ENCODE peak calls at places on chromosomes 3 and 15, in eight cellular contexts. One of them, this sample, is unnamed.

GRCh38 chr3:141076821-141077571 is 25.8 kb downstream of the SPSB4 start:
- DNase-seq in CD8-positive, alpha-beta T cell: no peak
- DNase-seq in breast epithelium: no peak
- DNase-seq in transverse colon: peak; percentile 34
- DNase-seq in heart right ventricle: peak; percentile 55
- DNase-seq in right atrium auricular region: peak; percentile 70
- DNase-seq in HCT116: no peak
- DNase-seq in neural progenitor cell: peak; percentile 75
- DNase-seq in this sample: no peak

GRCh38 chr3:175192536-175192935 is 333.4 kb downstream of the NAALADL2 start:
- DNase-seq in breast epithelium: no peak
- DNase-seq in heart right ventricle: no peak
- DNase-seq in neural progenitor cell: no peak
- DNase-seq in right atrium auricular region: no peak
- DNase-seq in transverse colon: no peak
- DNase-seq in HCT116: peak; percentile 8
- DNase-seq in CD8-positive, alpha-beta T cell: no peak
- DNase-seq in this sample: no peak

GRCh38 chr3:56042326-56042951 is 425.8 kb downstream of the ERC2 start:
- DNase-seq in right atrium auricular region: no peak
- DNase-seq in breast epithelium: no peak
- DNase-seq in neural progenitor cell: peak; percentile 62
- DNase-seq in HCT116: no peak
- DNase-seq in heart right ventricle: no peak
- DNase-seq in transverse colon: no peak
- DNase-seq in CD8-positive, alpha-beta T cell: no peak
- DNase-seq in this sample: no peak

GRCh38 chr15:45588199-45588910 is 1.2 kb downstream of the BLOC1S6 start:
- DNase-seq in heart right ventricle: no peak
- DNase-seq in right atrium auricular region: no peak
- DNase-seq in breast epithelium: no peak
- DNase-seq in HCT116: no peak
- DNase-seq in CD8-positive, alpha-beta T cell: no peak
- DNase-seq in neural progenitor cell: no peak
- DNase-seq in transverse colon: no peak
- DNase-seq in this sample: no peak

GRCh38 chr3:131485116-131485515 is 17.7 kb downstream of the MRPL3 start:
- DNase-seq in heart right ventricle: no peak
- DNase-seq in CD8-positive, alpha-beta T cell: no peak
- DNase-seq in right atrium auricular region: no peak
- DNase-seq in transverse colon: no peak
- DNase-seq in HCT116: no peak
- DNase-seq in neural progenitor cell: no peak
- DNase-seq in breast epithelium: no peak
- DNase-seq in this sample: no peak

GRCh38 chr3:42661593-42662022 is 8.1 kb downstream of the ZBTB47 start:
- DNase-seq in neural progenitor cell: no peak
- DNase-seq in HCT116: no peak
- DNase-seq in CD8-positive, alpha-beta T cell: no peak
- DNase-seq in right atrium auricular region: no peak
- DNase-seq in breast epithelium: no peak
- DNase-seq in heart right ventricle: no peak
- DNase-seq in transverse colon: no peak
- DNase-seq in this sample: no peak

GRCh38 chr3:190076601-190077444 is 43.9 kb downstream of the P3H2 start:
- DNase-seq in heart right ventricle: no peak
- DNase-seq in CD8-positive, alpha-beta T cell: no peak
- DNase-seq in breast epithelium: peak; percentile 56
- DNase-seq in neural progenitor cell: peak; percentile 75
- DNase-seq in transverse colon: no peak
- DNase-seq in right atrium auricular region: no peak
- DNase-seq in HCT116: no peak
- DNase-seq in this sample: peak; percentile 73

GRCh38 chr15:57421110-57421509 is 44.8 kb downstream of the CGNL1 start:
- DNase-seq in breast epithelium: no peak
- DNase-seq in CD8-positive, alpha-beta T cell: no peak
- DNase-seq in right atrium auricular region: no peak
- DNase-seq in transverse colon: no peak
- DNase-seq in heart right ventricle: no peak
- DNase-seq in HCT116: no peak
- DNase-seq in neural progenitor cell: no peak
- DNase-seq in this sample: no peak

GRCh38 chr15:42918047-42918446 is 2.5 kb downstream of the TTBK2 start:
- DNase-seq in CD8-positive, alpha-beta T cell: no peak
- DNase-seq in HCT116: no peak
- DNase-seq in transverse colon: no peak
- DNase-seq in breast epithelium: no peak
- DNase-seq in right atrium auricular region: no peak
- DNase-seq in neural progenitor cell: no peak
- DNase-seq in heart right ventricle: no peak
- DNase-seq in this sample: no peak

GRCh38 chr3:133209871-133210550 is 171.8 kb downstream of the TMEM108 start:
- DNase-seq in neural progenitor cell: peak; percentile 4
- DNase-seq in CD8-positive, alpha-beta T cell: no peak
- DNase-seq in breast epithelium: no peak
- DNase-seq in HCT116: no peak
- DNase-seq in transverse colon: no peak
- DNase-seq in heart right ventricle: no peak
- DNase-seq in right atrium auricular region: no peak
- DNase-seq in this sample: no peak

GRCh38 chr3:128068156-128068620 is 16.0 kb downstream of the SEC61A1 start:
- DNase-seq in transverse colon: no peak
- DNase-seq in neural progenitor cell: peak; percentile 74
- DNase-seq in right atrium auricular region: no peak
- DNase-seq in HCT116: peak; percentile 35
- DNase-seq in heart right ventricle: no peak
- DNase-seq in breast epithelium: no peak
- DNase-seq in CD8-positive, alpha-beta T cell: no peak
- DNase-seq in this sample: no peak

GRCh38 chr3:78737988-78738387 is 1029.8 kb downstream of the ROBO1 start:
- DNase-seq in neural progenitor cell: no peak
- DNase-seq in HCT116: no peak
- DNase-seq in heart right ventricle: peak; percentile 28
- DNase-seq in transverse colon: no peak
- DNase-seq in CD8-positive, alpha-beta T cell: no peak
- DNase-seq in breast epithelium: no peak
- DNase-seq in right atrium auricular region: no peak
- DNase-seq in this sample: no peak

GRCh38 chr3:123044981-123045763 is 17.6 kb upstream of the SEMA5B start:
- DNase-seq in CD8-positive, alpha-beta T cell: no peak
- DNase-seq in breast epithelium: no peak
- DNase-seq in heart right ventricle: no peak
- DNase-seq in neural progenitor cell: no peak
- DNase-seq in transverse colon: no peak
- DNase-seq in HCT116: no peak
- DNase-seq in right atrium auricular region: no peak
- DNase-seq in this sample: peak; percentile 31

GRCh38 chr3:174408310-174408709 is 450.8 kb upstream of the NAALADL2 start:
- DNase-seq in CD8-positive, alpha-beta T cell: no peak
- DNase-seq in transverse colon: no peak
- DNase-seq in right atrium auricular region: no peak
- DNase-seq in heart right ventricle: no peak
- DNase-seq in HCT116: no peak
- DNase-seq in neural progenitor cell: no peak
- DNase-seq in breast epithelium: no peak
- DNase-seq in this sample: no peak

GRCh38 chr3:4898454-4899313 is 80.6 kb upstream of the BHLHE40 start:
- DNase-seq in right atrium auricular region: no peak
- DNase-seq in CD8-positive, alpha-beta T cell: no peak
- DNase-seq in heart right ventricle: no peak
- DNase-seq in neural progenitor cell: no peak
- DNase-seq in breast epithelium: no peak
- DNase-seq in transverse colon: no peak
- DNase-seq in HCT116: peak; percentile 18
- DNase-seq in this sample: no peak

GRCh38 chr3:106401666-106402319 is 533.0 kb upstream of the CBLB start:
- DNase-seq in transverse colon: no peak
- DNase-seq in heart right ventricle: no peak
- DNase-seq in CD8-positive, alpha-beta T cell: no peak
- DNase-seq in breast epithelium: no peak
- DNase-seq in HCT116: no peak
- DNase-seq in neural progenitor cell: no peak
- DNase-seq in right atrium auricular region: no peak
- DNase-seq in this sample: no peak

GRCh38 chr3:136919799-136920580 is 37.8 kb upstream of the IL20RB start:
- DNase-seq in right atrium auricular region: no peak
- DNase-seq in HCT116: no peak
- DNase-seq in CD8-positive, alpha-beta T cell: no peak
- DNase-seq in heart right ventricle: no peak
- DNase-seq in breast epithelium: no peak
- DNase-seq in neural progenitor cell: no peak
- DNase-seq in transverse colon: no peak
- DNase-seq in this sample: no peak

GRCh38 chr3:58868101-58868779 is 181.6 kb downstream of the CFAP20DC start:
- DNase-seq in neural progenitor cell: no peak
- DNase-seq in breast epithelium: no peak
- DNase-seq in CD8-positive, alpha-beta T cell: no peak
- DNase-seq in transverse colon: no peak
- DNase-seq in right atrium auricular region: no peak
- DNase-seq in heart right ventricle: no peak
- DNase-seq in HCT116: no peak
- DNase-seq in this sample: no peak

GRCh38 chr15:72236381-72237285 is 5.6 kb upstream of the PKM start:
- DNase-seq in breast epithelium: no peak
- DNase-seq in CD8-positive, alpha-beta T cell: no peak
- DNase-seq in neural progenitor cell: no peak
- DNase-seq in right atrium auricular region: no peak
- DNase-seq in HCT116: no peak
- DNase-seq in transverse colon: no peak
- DNase-seq in heart right ventricle: no peak
- DNase-seq in this sample: no peak
- H3K27me3 ChIP-seq in breast epithelium: no peaks in the 10 kb centered on the region
- H3K27me3 ChIP-seq in CD8-positive, alpha-beta T cell: no peaks in the 10 kb centered on the region
- H3K27me3 ChIP-seq in neural progenitor cell: peaks cover 99% of the 10 kb centered on the region
- H3K27me3 ChIP-seq in right atrium auricular region: no peaks in the 10 kb centered on the region
- H3K27me3 ChIP-seq in HCT116: no peaks in the 10 kb centered on the region
- H3K27me3 ChIP-seq in transverse colon: no peaks in the 10 kb centered on the region
- H3K27me3 ChIP-seq in heart right ventricle: no peaks in the 10 kb centered on the region
- H3K27me3 ChIP-seq in this sample: no peaks in the 10 kb centered on the region

GRCh38 chr3:185658504-185658912 is 72.4 kb downstream of the SENP2 start:
- DNase-seq in neural progenitor cell: no peak
- DNase-seq in heart right ventricle: no peak
- DNase-seq in HCT116: no peak
- DNase-seq in CD8-positive, alpha-beta T cell: no peak
- DNase-seq in transverse colon: peak; percentile 65
- DNase-seq in breast epithelium: peak; percentile 55
- DNase-seq in right atrium auricular region: peak; percentile 93
- DNase-seq in this sample: peak; percentile 42

GRCh38 chr3:185655426-185656320 is 69.6 kb downstream of the SENP2 start:
- DNase-seq in breast epithelium: no peak
- DNase-seq in HCT116: no peak
- DNase-seq in right atrium auricular region: peak; percentile 60
- DNase-seq in transverse colon: no peak
- DNase-seq in heart right ventricle: no peak
- DNase-seq in CD8-positive, alpha-beta T cell: no peak
- DNase-seq in neural progenitor cell: no peak
- DNase-seq in this sample: no peak

GRCh38 chr3:185656321-185656840 is 70.3 kb downstream of the SENP2 start:
- DNase-seq in heart right ventricle: peak; percentile 36
- DNase-seq in breast epithelium: no peak
- DNase-seq in neural progenitor cell: no peak
- DNase-seq in right atrium auricular region: peak; percentile 87
- DNase-seq in transverse colon: peak; percentile 30
- DNase-seq in HCT116: no peak
- DNase-seq in CD8-positive, alpha-beta T cell: no peak
- DNase-seq in this sample: peak; percentile 12

GRCh38 chr3:185657691-185658503 is 71.8 kb downstream of the SENP2 start:
- DNase-seq in breast epithelium: no peak
- DNase-seq in transverse colon: no peak
- DNase-seq in HCT116: no peak
- DNase-seq in right atrium auricular region: peak; percentile 58
- DNase-seq in heart right ventricle: no peak
- DNase-seq in CD8-positive, alpha-beta T cell: no peak
- DNase-seq in neural progenitor cell: no peak
- DNase-seq in this sample: no peak

GRCh38 chr3:185657211-185657610 is 71.1 kb downstream of the SENP2 start:
- DNase-seq in HCT116: no peak
- DNase-seq in neural progenitor cell: no peak
- DNase-seq in right atrium auricular region: peak; percentile 54
- DNase-seq in heart right ventricle: no peak
- DNase-seq in CD8-positive, alpha-beta T cell: no peak
- DNase-seq in breast epithelium: no peak
- DNase-seq in transverse colon: no peak
- DNase-seq in this sample: no peak
- H3K27ac ChIP-seq in HCT116: no peak overlapping the region
- H3K27ac ChIP-seq in neural progenitor cell: no peak overlapping the region
- H3K27ac ChIP-seq in right atrium auricular region: peak overlapping the region; percentile 24
- H3K27ac ChIP-seq in heart right ventricle: no peak overlapping the region
- H3K27ac ChIP-seq in CD8-positive, alpha-beta T cell: no peak overlapping the region
- H3K27ac ChIP-seq in breast epithelium: peak overlapping the region; percentile 66
- H3K27ac ChIP-seq in transverse colon: peak overlapping the region; percentile 66
- H3K27ac ChIP-seq in this sample: no peak overlapping the region

GRCh38 chr15:101707983-101708382 is 16.3 kb downstream of the TARS3 start:
- DNase-seq in right atrium auricular region: no peak
- DNase-seq in HCT116: no peak
- DNase-seq in breast epithelium: no peak
- DNase-seq in CD8-positive, alpha-beta T cell: no peak
- DNase-seq in heart right ventricle: no peak
- DNase-seq in transverse colon: no peak
- DNase-seq in neural progenitor cell: no peak
- DNase-seq in this sample: no peak

GRCh38 chr15:101709466-101709865 is 14.8 kb downstream of the TARS3 start:
- DNase-seq in CD8-positive, alpha-beta T cell: no peak
- DNase-seq in heart right ventricle: no peak
- DNase-seq in neural progenitor cell: no peak
- DNase-seq in right atrium auricular region: no peak
- DNase-seq in transverse colon: no peak
- DNase-seq in breast epithelium: no peak
- DNase-seq in HCT116: no peak
- DNase-seq in this sample: no peak

GRCh38 chr15:101712078-101712477 is 12.2 kb downstream of the TARS3 start:
- DNase-seq in heart right ventricle: no peak
- DNase-seq in HCT116: no peak
- DNase-seq in CD8-positive, alpha-beta T cell: no peak
- DNase-seq in breast epithelium: no peak
- DNase-seq in transverse colon: no peak
- DNase-seq in right atrium auricular region: no peak
- DNase-seq in neural progenitor cell: no peak
- DNase-seq in this sample: no peak

GRCh38 chr15:101710806-101711205 is 13.5 kb downstream of the TARS3 start:
- DNase-seq in right atrium auricular region: no peak
- DNase-seq in transverse colon: no peak
- DNase-seq in HCT116: no peak
- DNase-seq in CD8-positive, alpha-beta T cell: no peak
- DNase-seq in neural progenitor cell: no peak
- DNase-seq in heart right ventricle: no peak
- DNase-seq in breast epithelium: no peak
- DNase-seq in this sample: no peak
- H3K27me3 ChIP-seq in right atrium auricular region: no peaks in the 10 kb centered on the region
- H3K27me3 ChIP-seq in transverse colon: no peaks in the 10 kb centered on the region
- H3K27me3 ChIP-seq in HCT116: no peaks in the 10 kb centered on the region
- H3K27me3 ChIP-seq in CD8-positive, alpha-beta T cell: no peaks in the 10 kb centered on the region
- H3K27me3 ChIP-seq in neural progenitor cell: no peaks in the 10 kb centered on the region
- H3K27me3 ChIP-seq in heart right ventricle: no peaks in the 10 kb centered on the region
- H3K27me3 ChIP-seq in breast epithelium: no peaks in the 10 kb centered on the region
- H3K27me3 ChIP-seq in this sample: no peaks in the 10 kb centered on the region

DNA sequence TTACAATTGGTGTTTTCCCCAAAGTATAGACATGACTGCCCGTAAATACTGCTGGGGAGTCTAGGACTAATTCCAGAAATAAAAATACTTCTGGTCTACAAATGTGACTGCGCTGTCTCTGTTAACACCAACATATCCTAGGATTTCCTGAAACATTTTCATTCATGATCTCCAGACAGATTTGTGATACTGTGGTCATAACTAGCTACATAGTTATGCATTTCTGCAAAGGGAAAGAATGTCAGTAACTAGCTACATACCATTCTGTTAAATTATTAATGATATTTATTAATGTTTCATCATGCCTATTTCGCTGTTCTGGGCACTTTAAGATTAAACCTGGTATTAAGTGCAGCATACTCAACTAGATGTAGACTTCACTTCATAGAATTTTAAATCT is 33.3 kb downstream of the SETD5 start:
- DNase-seq in breast epithelium: no peak
- DNase-seq in right atrium auricular region: no peak
- DNase-seq in neural progenitor cell: no peak
- DNase-seq in CD8-positive, alpha-beta T cell: no peak
- DNase-seq in HCT116: no peak
- DNase-seq in heart right ventricle: no peak
- DNase-seq in transverse colon: no peak
- DNase-seq in this sample: no peak
- H3K27ac ChIP-seq in breast epithelium: no peak overlapping the region
- H3K27ac ChIP-seq in right atrium auricular region: no peak overlapping the region
- H3K27ac ChIP-seq in neural progenitor cell: no peak overlapping the region
- H3K27ac ChIP-seq in CD8-positive, alpha-beta T cell: no peak overlapping the region
- H3K27ac ChIP-seq in HCT116: no peak overlapping the region
- H3K27ac ChIP-seq in heart right ventricle: no peak overlapping the region
- H3K27ac ChIP-seq in transverse colon: no peak overlapping the region
- H3K27ac ChIP-seq in this sample: no peak overlapping the region

This sample was measured in thyroid gland.